ENCODE peak calls at places on chromosome 10, in seven cellular contexts. E, W, H, P, N, F and G are unnamed samples.

GRCh38 chr10:16681525-16681924 is 135.7 kb downstream of the RSU1 start:
- DNase-seq in P (no peak), F (no peak), W (no peak), N (no peak), E (no peak), H (no peak), G (no peak)

GRCh38 chr10:73850863-73851461 is 23.4 kb downstream of the CAMK2G start:
- DNase-seq in F (no peak), E (no peak), P (peak; percentile 57), N (no peak), W (no peak), H (no peak), G (peak; percentile 81)

GRCh38 chr10:6275022-6275997 is 72.6 kb downstream of the PFKFB3 start:
- DNase-seq in W (peak; percentile 84), P (no peak), F (no peak), N (peak; percentile 99), E (peak; percentile 22), H (peak; percentile 78), G (peak; percentile 69)

GRCh38 chr10:69716711-69717560 is 84.8 kb upstream of the COL13A1 start:
- DNase-seq in E (peak; percentile 74), N (peak; percentile 48), F (no peak), H (peak; percentile 57), W (peak; percentile 78), P (peak; percentile 75), G (peak; percentile 73)

GRCh38 chr10:11515596-11516418 is 95.6 kb downstream of the USP6NL start:
- DNase-seq in H (peak; percentile 32), F (peak; percentile 18), P (peak; percentile 19), E (no peak), W (peak; percentile 46), N (peak; percentile 47), G (peak; percentile 36)

GRCh38 chr10:132223156-132223590 is 36.4 kb downstream of the DPYSL4 start:
- DNase-seq in F (no peak), N (peak; percentile 60), W (peak; percentile 90), E (peak; percentile 75), H (peak; percentile 50), P (peak; percentile 93), G (peak; percentile 83)

GRCh38 chr10:30821269-30821993 is 191.9 kb upstream of the LYZL2 start:
- DNase-seq in E (no peak), P (no peak), F (no peak), N (no peak), H (no peak), W (no peak), G (no peak)

GRCh38 chr10:15035385-15036301 is 8.1 kb upstream of the OLAH start:
- DNase-seq in F (no peak), H (no peak), N (peak; percentile 67), P (no peak), E (no peak), W (no peak), G (peak; percentile 17)

GRCh38 chr10:133388973-133389818 is 4.8 kb upstream of the MTG1 start:
- DNase-seq in H (peak; percentile 85), E (no peak), W (peak; percentile 88), P (no peak), N (no peak), F (no peak), G (no peak)

GRCh38 chr10:23345861-23346260 is 1.3 kb upstream of the C10orf67 start:
- DNase-seq in P (no peak), H (no peak), F (no peak), E (no peak), N (peak; percentile 88), W (no peak), G (no peak)

GRCh38 chr10:43649149-43649523 is 455 bp upstream of the ZNF32 start:
- DNase-seq in E (no peak), W (no peak), P (no peak), N (no peak), H (no peak), F (no peak), G (no peak)

GRCh38 chr10:5828725-5829124 is 15.5 kb upstream of the GDI2 start:
- DNase-seq in E (no peak), F (no peak), W (no peak), P (no peak), H (no peak), N (no peak), G (no peak)

GRCh38 chr10:61047788-61048560 is 104.0 kb upstream of the RHOBTB1 start:
- DNase-seq in E (no peak), H (no peak), N (peak; percentile 8), P (no peak), W (no peak), F (no peak), G (no peak)

GRCh38 chr10:5758927-5759326 is 54.3 kb downstream of the GDI2 start:
- DNase-seq in H (no peak), W (no peak), P (no peak), N (no peak), F (no peak), E (no peak), G (no peak)

GRCh38 chr10:71025535-71025934 is 137.2 kb upstream of the PCBD1 start:
- DNase-seq in P (no peak), W (no peak), N (peak; percentile 38), E (no peak), H (no peak), F (no peak), G (no peak)

GRCh38 chr10:91541481-91541880 is 91.4 kb downstream of the PPP1R3C start:
- DNase-seq in H (no peak), E (no peak), N (no peak), P (no peak), W (no peak), F (no peak), G (no peak)